ENCODE peak calls at places on chromosome 18, in ten cellular contexts. S, M, Y, C, Z, H, B, W, D and P are unnamed samples.

GRCh38 chr18:24734058-24734457 is 273.6 kb downstream of the HRH4 start:
- DNase-seq in S (no peak), M (peak), Y (no peak), C (peak), Z (no peak), H (no peak), B (no peak), W (peak), D (no peak), P (no peak)

GRCh38 chr18:24726727-24727539 is 266.5 kb downstream of the HRH4 start:
- DNase-seq in S (peak), M (peak), Y (peak), C (peak), Z (peak), H (peak), B (peak), W (peak), D (peak), P (peak)

GRCh38 chr18:65523461-65523860 is 227.4 kb upstream of the CDH7 start:
- DNase-seq in S (no peak), M (no peak), Y (no peak), C (no peak), Z (no peak), H (no peak), B (no peak), W (no peak), D (no peak), P (no peak)

GRCh38 chr18:2236232-2236631 is 335.1 kb downstream of the METTL4 start:
- DNase-seq in S (no peak), M (no peak), Y (no peak), C (no peak), Z (no peak), H (no peak), B (no peak), W (no peak), D (no peak), P (no peak)

GRCh38 chr18:68234115-68234514 is 480.8 kb downstream of the TMX3 start:
- DNase-seq in S (no peak), M (no peak), Y (no peak), C (no peak), Z (no peak), H (no peak), B (no peak), W (no peak), D (no peak), P (no peak)

GRCh38 chr18:79615091-79615490 is 64.5 kb upstream of the CTDP1 start:
- DNase-seq in S (no peak), M (no peak), Y (no peak), C (no peak), Z (no peak), H (no peak), B (no peak), W (no peak), D (no peak), P (no peak)

GRCh38 chr18:11407900-11408299 is 201.5 kb upstream of the SLC35G4 start:
- DNase-seq in S (no peak), M (no peak), Y (no peak), C (no peak), Z (no peak), H (no peak), B (no peak), W (no peak), D (no peak), P (no peak)

GRCh38 chr18:48316177-48316576 is 93.0 kb downstream of the ZBTB7C start:
- DNase-seq in S (no peak), M (no peak), Y (no peak), C (no peak), Z (no peak), H (no peak), B (no peak), W (no peak), D (no peak), P (no peak)

GRCh38 chr18:68837665-68838390 is 39.9 kb downstream of the CCDC102B start:
- DNase-seq in S (no peak), M (no peak), Y (no peak), C (no peak), Z (no peak), H (no peak), B (no peak), W (no peak), D (no peak), P (no peak)